ENCODE peak calls at places on chromosome 9, in seven cellular contexts. T is H9, J is trophoblast cell, M is IMR-90, H is mesendoderm, S is neuronal stem cell, B is H1. V is an unnamed sample.

GRCh38 chr9:22383720-22384119 is 62.9 kb upstream of the DMRTA1 start:
- DNase-seq in J (no peak), H (peak; percentile 22), T (no peak), B (no peak), S (peak; percentile 49), M (no peak), V (no peak)

GRCh38 chr9:127714916-127715442 is 484 bp downstream of the PTRH1 start:
- DNase-seq in T (no peak), J (peak; percentile 28), H (no peak), B (no peak), S (no peak), M (no peak), V (peak; percentile 22)

GRCh38 chr9:26159575-26160392 is 481.5 kb upstream of the TUSC1 start:
- DNase-seq in S (no peak), M (peak; percentile 47), B (no peak), H (no peak), J (no peak), T (no peak), V (peak; percentile 82)

GRCh38 chr9:104868687-104869404 is 59.1 kb downstream of the ABCA1 start:
- DNase-seq in J (peak; percentile 52), B (peak; percentile 54), T (peak; percentile 73), H (peak; percentile 92), S (peak; percentile 79), M (peak; percentile 91), V (peak; percentile 93)

GRCh38 chr9:92328225-92328624 is 2.5 kb downstream of the CENPP start:
- DNase-seq in H (peak; percentile 50), B (no peak), J (no peak), M (peak; percentile 78), T (no peak), S (no peak), V (peak; percentile 74)

GRCh38 chr9:137873408-137873807 is 4.2 kb upstream of the CACNA1B start:
- DNase-seq in S (no peak), M (no peak), H (no peak), B (no peak), T (no peak), J (no peak), V (no peak)

GRCh38 chr9:125494555-125494920 is 212.5 kb downstream of the MAPKAP1 start:
- DNase-seq in S (no peak), H (peak; percentile 41), M (peak; percentile 73), T (no peak), B (no peak), J (no peak), V (peak; percentile 53)

GRCh38 chr9:30688801-30689200 is 1695.6 kb upstream of the ACO1 start:
- DNase-seq in M (no peak), S (no peak), J (no peak), T (no peak), H (no peak), B (no peak), V (no peak)

GRCh38 chr9:113355197-113355596 is 5.9 kb downstream of the BSPRY start:
- DNase-seq in M (peak; percentile 12), T (no peak), H (peak; percentile 54), S (no peak), J (no peak), B (no peak), V (no peak)

GRCh38 chr9:114198249-114199040 is 43.1 kb downstream of the COL27A1 start:
- DNase-seq in H (no peak), S (no peak), J (peak; percentile 71), B (no peak), T (no peak), M (no peak), V (no peak)

GRCh38 chr9:31347082-31347617 is 1037.3 kb upstream of the ACO1 start:
- DNase-seq in T (no peak), S (no peak), M (no peak), B (no peak), H (no peak), J (no peak), V (peak; percentile 58)

GRCh38 chr9:117473293-117473692 is 58.4 kb upstream of the ASTN2 start:
- DNase-seq in T (no peak), B (no peak), S (no peak), H (no peak), J (no peak), M (no peak), V (no peak)

GRCh38 chr9:130530932-130531331 is 48.4 kb upstream of the FUBP3 start:
- DNase-seq in M (no peak), S (no peak), J (peak; percentile 37), B (no peak), H (no peak), T (no peak), V (no peak)

GRCh38 chr9:105500108-105500766 is 52.4 kb downstream of the FSD1L start:
- DNase-seq in J (peak; percentile 22), M (peak; percentile 12), T (no peak), S (no peak), H (no peak), B (no peak), V (peak; percentile 28)

GRCh38 chr9:36742264-36742663 is 169.6 kb downstream of the MELK start:
- DNase-seq in T (no peak), H (no peak), M (no peak), S (no peak), J (no peak), B (no peak), V (no peak)

GRCh38 chr9:72480931-72481330 is 40.5 kb upstream of the TMC1 start:
- DNase-seq in M (peak; percentile 63), B (no peak), T (no peak), S (no peak), H (no peak), J (peak; percentile 26), V (peak; percentile 64)

GRCh38 chr9:129312251-129312650 is 134.2 kb upstream of the IER5L start:
- DNase-seq in H (no peak), J (no peak), T (no peak), S (no peak), M (no peak), B (no peak), V (no peak)

GRCh38 chr9:127828262-127829031 is 25.8 kb downstream of the FPGS start:
- DNase-seq in T (peak; percentile 96), S (peak; percentile 78), M (peak; percentile 51), B (peak; percentile 97), J (peak; percentile 51), H (peak; percentile 98), V (peak; percentile 87)

GRCh38 chr9:33781736-33782135 is 13.6 kb upstream of the PRSS3 start:
- DNase-seq in H (no peak), T (no peak), J (no peak), S (no peak), M (no peak), B (no peak), V (no peak)

GRCh38 chr9:107355394-107355793 is 72.3 kb downstream of the RAD23B start:
- DNase-seq in M (no peak), T (no peak), B (no peak), J (no peak), H (no peak), S (no peak), V (no peak)

GRCh38 chr9:122444366-122444765 is 33.4 kb downstream of the OR1J1 start:
- DNase-seq in M (peak; percentile 84), B (no peak), J (no peak), H (no peak), S (no peak), T (no peak), V (no peak)

DNA sequence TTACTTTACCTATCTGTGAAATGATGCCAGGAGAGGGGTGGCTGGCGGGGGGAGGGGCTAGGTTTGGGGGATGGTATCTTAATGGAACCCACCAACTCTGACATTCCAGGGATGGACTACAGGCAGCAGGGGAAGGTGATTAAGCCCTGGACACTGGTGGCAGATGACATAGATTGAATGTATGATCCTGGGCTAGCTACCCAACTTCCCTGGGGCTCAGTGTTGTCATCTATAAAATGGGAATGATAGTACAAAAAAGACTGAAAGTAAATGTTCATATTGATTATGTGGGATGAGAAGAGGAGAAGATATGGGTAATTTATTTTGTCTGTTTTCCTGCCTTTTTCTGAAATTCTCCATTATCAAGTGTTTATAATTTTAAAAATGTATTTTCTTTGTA is 6.2 kb downstream of the CORO2A start:
- DNase-seq in T (no peak), B (no peak), H (no peak), J (no peak), M (no peak), S (no peak), V (no peak)
- H3K4ac ChIP-seq in T (no peak overlapping the region), B (no peak overlapping the region), H (no peak overlapping the region), J (peak overlapping the region; percentile 57), M (no peak overlapping the region), S (no peak overlapping the region), V (no peak overlapping the region)

GRCh38 chr9:111548623-111549022 is 23.6 kb downstream of the ZNF483 start:
- DNase-seq in H (no peak), S (no peak), J (no peak), B (no peak), T (no peak), M (no peak), V (no peak)
- H3K4ac ChIP-seq in H (no peak overlapping the region), S (no peak overlapping the region), J (no peak overlapping the region), B (no peak overlapping the region), T (no peak overlapping the region), M (no peak overlapping the region), V (no peak overlapping the region)

DNA sequence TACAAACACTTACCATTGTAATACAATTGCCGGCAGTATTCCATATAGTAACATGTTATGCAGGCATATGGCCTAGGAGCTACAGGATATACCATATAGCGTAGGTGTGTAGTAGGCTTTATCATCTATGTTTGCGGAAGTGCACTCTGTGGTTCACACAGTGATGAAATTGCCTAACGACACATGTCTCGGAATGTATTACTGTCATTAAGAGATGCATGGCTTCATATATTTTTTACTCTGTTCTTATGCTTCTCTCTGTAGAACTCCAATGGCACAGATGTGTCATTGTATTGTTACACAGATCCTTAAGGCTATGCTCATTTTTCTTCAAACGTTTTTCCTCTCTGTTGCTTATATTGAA is 19.2 kb upstream of the ANKRD18A start:
- DNase-seq in J (peak; percentile 53), S (no peak), B (no peak), T (no peak), M (no peak), H (no peak), V (no peak)
- H3K4ac ChIP-seq in J (no peak overlapping the region), S (no peak overlapping the region), B (no peak overlapping the region), T (no peak overlapping the region), M (no peak overlapping the region), H (no peak overlapping the region), V (no peak overlapping the region)

GRCh38 chr9:27184556-27185351 is 75.7 kb downstream of the TEK start:
- DNase-seq in M (no peak), S (no peak), B (no peak), T (no peak), J (peak; percentile 68), H (no peak), V (peak; percentile 78)

GRCh38 chr9:27182421-27182820 is 73.4 kb downstream of the TEK start:
- DNase-seq in J (peak; percentile 82), M (no peak), T (no peak), S (no peak), H (no peak), B (no peak), V (no peak)

GRCh38 chr9:27183151-27183550 is 74.1 kb downstream of the TEK start:
- DNase-seq in J (peak; percentile 68), B (no peak), H (no peak), M (no peak), T (no peak), S (no peak), V (no peak)

GRCh38 chr9:27181381-27181780 is 72.4 kb downstream of the TEK start:
- DNase-seq in B (no peak), J (peak; percentile 59), M (peak; percentile 89), T (no peak), S (no peak), H (no peak), V (no peak)

DNA sequence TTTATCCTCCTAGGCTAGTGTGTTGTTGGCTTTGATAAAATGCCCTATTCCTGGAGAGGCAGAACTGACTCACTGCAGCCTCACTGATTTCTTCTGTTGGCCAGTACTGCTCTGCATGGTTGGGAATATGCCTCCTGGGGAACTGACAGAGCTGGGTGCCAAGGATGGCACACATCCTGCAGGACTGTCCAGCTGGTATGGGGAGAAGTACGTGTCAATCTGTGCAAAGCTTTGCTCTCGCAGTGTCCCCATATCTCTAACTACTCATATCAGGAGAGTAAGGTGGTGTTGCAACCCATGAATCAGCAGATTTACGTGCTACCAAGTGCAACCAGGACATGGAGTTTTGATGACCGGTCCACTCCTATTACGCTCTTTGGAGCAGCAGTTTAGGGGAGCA is 74.7 kb downstream of the TEK start:
- DNase-seq in M (peak; percentile 50), H (no peak), T (no peak), B (no peak), S (no peak), J (peak; percentile 76), V (peak; percentile 32)
- H3K4ac ChIP-seq in M (peak overlapping the region; percentile 37), H (no peak overlapping the region), T (no peak overlapping the region), B (no peak overlapping the region), S (no peak overlapping the region), J (no peak overlapping the region), V (no peak overlapping the region)

V was measured in mesenchymal stem cell.